ENCODE peak calls at places on chromosomes 7 and 10, in eight cellular contexts. V, W, S, C, Q, U, L and N are unnamed samples.

GRCh38 chr7:145105561-145105960 is 269.7 kb upstream of the TPK1 start:
- DNase-seq in V (no peak), W (no peak), S (no peak), C (no peak), Q (no peak), U (no peak), L (no peak), N (no peak)

GRCh38 chr7:20784311-20785210 is 2.1 kb downstream of the SP8 start:
- DNase-seq in V (peak), W (no peak), S (no peak), C (no peak), Q (peak), U (peak), L (no peak), N (no peak)

GRCh38 chr10:124991872-124992271 is 49.9 kb downstream of the ZRANB1 start:
- DNase-seq in V (no peak), W (peak), S (no peak), C (no peak), Q (no peak), U (no peak), L (no peak), N (no peak)

GRCh38 chr10:78214931-78215330 is 181.3 kb downstream of the RPS24 start:
- DNase-seq in V (no peak), W (no peak), S (no peak), C (no peak), Q (no peak), U (no peak), L (no peak), N (no peak)

GRCh38 chr7:2721842-2722241 is 33.8 kb downstream of the AMZ1 start:
- DNase-seq in V (no peak), W (no peak), S (peak), C (no peak), Q (no peak), U (no peak), L (no peak), N (no peak)

GRCh38 chr10:131127122-131127589 is 184.4 kb downstream of the TCERG1L start:
- DNase-seq in V (no peak), W (no peak), S (no peak), C (no peak), Q (no peak), U (no peak), L (no peak), N (no peak)

GRCh38 chr10:126569513-126570447 is 100.7 kb downstream of the C10orf90 start:
- DNase-seq in V (no peak), W (peak), S (no peak), C (no peak), Q (peak), U (peak), L (peak), N (no peak)

GRCh38 chr10:79342295-79342761 is 4.9 kb upstream of the PPIF start:
- DNase-seq in V (no peak), W (no peak), S (no peak), C (no peak), Q (no peak), U (no peak), L (no peak), N (no peak)

GRCh38 chr10:85635650-85636049 is 730.9 kb downstream of the GRID1 start:
- DNase-seq in V (no peak), W (no peak), S (no peak), C (no peak), Q (no peak), U (no peak), L (no peak), N (no peak)

GRCh38 chr7:46600340-46600739 is 679.3 kb upstream of the IGFBP3 start:
- DNase-seq in V (no peak), W (no peak), S (peak), C (no peak), Q (no peak), U (no peak), L (peak), N (no peak)

GRCh38 chr10:56586391-56586790 is 225.3 kb upstream of the ZWINT start:
- DNase-seq in V (no peak), W (no peak), S (no peak), C (no peak), Q (no peak), U (no peak), L (no peak), N (no peak)

GRCh38 chr7:80287400-80288174 is 153.0 kb downstream of the GNAI1 start:
- DNase-seq in V (no peak), W (no peak), S (no peak), C (no peak), Q (no peak), U (no peak), L (no peak), N (no peak)

GRCh38 chr10:117004238-117004626 is 755 bp downstream of the SHTN1 start:
- DNase-seq in V (no peak), W (no peak), S (no peak), C (no peak), Q (no peak), U (no peak), L (no peak), N (no peak)

GRCh38 chr10:130808686-130809085 is 502.8 kb downstream of the TCERG1L start:
- DNase-seq in V (peak), W (no peak), S (no peak), C (no peak), Q (no peak), U (no peak), L (no peak), N (no peak)

GRCh38 chr10:107542607-107543006 is 378.1 kb upstream of the SORCS1 start:
- DNase-seq in V (no peak), W (no peak), S (no peak), C (no peak), Q (no peak), U (no peak), L (no peak), N (no peak)

GRCh38 chr7:121187676-121188075 is 141.1 kb upstream of the WNT16 start:
- DNase-seq in V (no peak), W (peak), S (no peak), C (no peak), Q (no peak), U (no peak), L (peak), N (no peak)